ENCODE peak calls at places on chromosomes 11 and 22, in ten cellular contexts. X, S, H, B, J, D, U, K, O and T are unnamed samples.

GRCh38 chr22:44718418-44718817 is 16.4 kb downstream of the PRR5 start:
- DNase-seq in B (no peak), H (no peak), S (no peak), K (no peak), X (no peak), U (no peak), D (no peak), O (no peak), J (no peak), T (no peak)

GRCh38 chr11:120125005-120125404 is 12.9 kb downstream of the TRIM29 start:
- DNase-seq in O (peak), K (peak), H (peak), J (peak), B (no peak), S (peak), D (peak), U (no peak), X (peak), T (peak)

GRCh38 chr22:49209452-49210195 is 618.0 kb downstream of the BRD1 start:
- DNase-seq in H (peak), X (no peak), J (no peak), S (no peak), O (no peak), U (peak), B (no peak), D (no peak), K (no peak), T (no peak)

GRCh38 chr22:46934746-46935491 is 172.5 kb downstream of the TBC1D22A start:
- DNase-seq in J (peak), S (peak), U (no peak), D (peak), K (peak), X (peak), B (peak), O (peak), H (no peak), T (peak)

GRCh38 chr11:32586576-32587190 is 3.1 kb downstream of the EIF3M start:
- DNase-seq in H (no peak), S (peak), O (peak), K (peak), D (peak), B (peak), J (peak), U (no peak), X (peak), T (peak)

GRCh38 chr11:128406365-128406706 is 181.0 kb downstream of the ETS1 start:
- DNase-seq in H (no peak), U (no peak), D (peak), B (no peak), K (no peak), O (no peak), S (no peak), X (peak), J (no peak), T (no peak)

GRCh38 chr22:41048791-41049717 is 43.3 kb upstream of the EP300 start:
- DNase-seq in J (peak), O (peak), D (peak), S (peak), H (peak), X (peak), U (peak), K (peak), B (peak), T (no peak)

GRCh38 chr11:6629892-6630631 is 10.8 kb upstream of the TPP1 start:
- DNase-seq in X (no peak), S (no peak), O (no peak), H (no peak), B (no peak), J (no peak), D (no peak), U (no peak), K (no peak), T (peak)

GRCh38 chr22:21646608-21647590 is 4.8 kb downstream of the SDF2L1 start:
- DNase-seq in S (peak), J (peak), H (peak), B (peak), O (peak), X (peak), D (peak), U (peak), K (peak), T (peak)

GRCh38 chr11:39374963-39375698 is 2084.3 kb downstream of the LRRC4C start:
- DNase-seq in J (peak), B (peak), H (no peak), X (peak), K (no peak), O (peak), S (peak), U (no peak), D (peak), T (peak)

GRCh38 chr11:101863361-101863760 is 51.4 kb upstream of the CEP126 start:
- DNase-seq in B (peak), J (peak), X (peak), S (peak), U (no peak), K (peak), O (peak), H (no peak), D (peak), T (peak)

GRCh38 chr22:35452351-35452781 is 52.4 kb downstream of the MCM5 start:
- DNase-seq in S (no peak), D (no peak), K (no peak), U (no peak), O (no peak), J (no peak), H (no peak), B (no peak), X (no peak), T (peak)

GRCh38 chr11:133948711-133949110 is 8.1 kb downstream of the IGSF9B start:
- DNase-seq in D (no peak), O (no peak), K (no peak), X (no peak), B (no peak), S (no peak), U (no peak), J (no peak), H (no peak), T (no peak)

GRCh38 chr11:75450826-75451783 is 18.1 kb upstream of the KLHL35 start:
- DNase-seq in K (no peak), H (no peak), X (no peak), U (no peak), J (no peak), B (no peak), S (no peak), D (no peak), O (no peak), T (no peak)

GRCh38 chr11:18540207-18541009 is 13.7 kb upstream of the TSG101 start:
- DNase-seq in O (peak), J (peak), X (peak), B (peak), S (peak), K (no peak), H (no peak), D (peak), U (no peak), T (peak)

GRCh38 chr11:132589802-132590201 is 942.5 kb downstream of the OPCML start:
- DNase-seq in D (no peak), O (no peak), U (no peak), J (no peak), H (no peak), S (peak), B (no peak), X (no peak), K (no peak), T (no peak)

GRCh38 chr22:47278655-47279054 is 516.2 kb downstream of the TBC1D22A start:
- DNase-seq in D (no peak), H (no peak), X (no peak), B (no peak), S (no peak), J (no peak), K (no peak), U (peak), O (no peak), T (no peak)

GRCh38 chr11:7577883-7578242 is 64.1 kb downstream of the PPFIBP2 start:
- DNase-seq in B (peak), O (peak), K (peak), S (peak), H (no peak), J (peak), U (no peak), X (peak), D (peak), T (peak)

GRCh38 chr11:57224537-57224936 is 12.5 kb downstream of the APLNR start:
- DNase-seq in O (peak), S (no peak), H (no peak), K (peak), B (peak), J (peak), D (no peak), X (peak), U (no peak), T (peak)

GRCh38 chr11:74522776-74523175 is 29.3 kb upstream of the LIPT2 start:
- DNase-seq in H (no peak), J (no peak), D (no peak), O (no peak), U (no peak), S (no peak), X (no peak), B (no peak), K (no peak), T (no peak)

DNA sequence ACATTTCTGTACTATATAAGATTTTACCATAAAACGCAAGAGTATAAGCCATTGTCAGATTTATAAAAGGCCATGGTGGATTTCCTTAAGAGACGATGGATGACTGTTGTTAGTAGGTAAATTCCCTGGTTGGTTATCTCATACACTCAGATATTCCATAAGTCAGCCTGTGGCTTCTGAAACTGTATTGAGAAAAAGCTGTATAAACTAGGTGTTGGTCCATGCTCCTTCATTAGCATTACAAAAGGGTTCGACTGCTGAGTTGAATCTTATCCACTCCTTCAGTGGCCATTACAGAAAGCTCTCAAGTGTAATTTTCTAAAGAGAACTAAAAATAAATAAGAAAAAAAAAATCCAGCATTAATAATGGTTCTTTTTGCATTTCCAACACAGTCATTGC is 5.3 kb downstream of the GRAP2 start:
- DNase-seq in U (no peak), X (no peak), O (no peak), K (no peak), H (no peak), S (no peak), D (no peak), J (no peak), B (no peak), T (no peak)
- H3K4me3 ChIP-seq in U (no peak), X (no peak), O (no peak), K (no peak), H (no peak), S (no peak), D (no peak), J (no peak), B (no peak), T (no peak)

GRCh38 chr11:67452141-67452952 is at the start of gene GPR152:
- DNase-seq in H (peak), D (no peak), S (no peak), O (no peak), X (no peak), J (no peak), K (no peak), U (no peak), B (no peak), T (no peak)
- TF ChIP-seq CTCF in H (no peak), D (no peak), S (no peak), O (no peak), X (no peak), J (no peak), K (no peak), U (no peak), B (no peak), T (no peak)

GRCh38 chr11:67022341-67022933 is 497 bp upstream of the SYT12 start:
- DNase-seq in X (peak), D (peak), K (peak), U (peak), B (peak), H (peak), J (peak), S (peak), O (peak), T (peak)
- H3K4me3 ChIP-seq in X (peak), D (peak), K (peak), U (peak), B (no peak), H (no peak), J (no peak), S (no peak), O (peak), T (peak)

GRCh38 chr11:85536438-85536837 is 90.7 kb downstream of the DLG2 start:
- DNase-seq in H (no peak), B (no peak), J (no peak), O (no peak), S (no peak), D (no peak), K (no peak), U (no peak), X (no peak), T (no peak)

GRCh38 chr11:85530596-85530995 is 96.5 kb downstream of the DLG2 start:
- DNase-seq in S (no peak), U (no peak), D (peak), B (peak), H (no peak), X (peak), K (no peak), J (no peak), O (peak), T (no peak)

GRCh38 chr11:85539029-85539689 is 88.0 kb downstream of the DLG2 start:
- DNase-seq in D (no peak), X (no peak), J (no peak), B (no peak), S (no peak), U (no peak), O (no peak), K (no peak), H (no peak), T (no peak)

GRCh38 chr11:85531498-85531897 is 95.6 kb downstream of the DLG2 start:
- DNase-seq in D (no peak), U (no peak), B (no peak), O (no peak), H (no peak), S (no peak), J (no peak), K (no peak), X (no peak), T (no peak)

DNA sequence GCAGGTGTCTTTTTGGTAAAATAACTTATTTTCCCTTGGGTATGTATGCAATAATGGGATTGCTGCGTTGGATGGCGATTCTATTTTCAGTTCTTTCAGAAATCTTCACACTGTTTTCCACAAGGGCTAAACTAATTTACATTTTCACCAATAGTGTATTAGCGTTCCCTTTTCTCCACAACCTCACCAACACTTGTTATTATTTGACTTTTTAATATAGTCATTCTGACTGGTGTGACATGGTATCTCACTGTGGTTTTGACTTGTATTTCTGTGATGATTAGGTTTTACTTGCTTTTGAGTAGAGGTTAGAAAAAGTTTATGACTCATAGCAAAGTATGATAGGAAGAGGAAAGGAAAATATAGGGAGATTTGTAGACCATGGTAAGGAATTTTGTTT is 92.3 kb downstream of the DLG2 start:
- DNase-seq in X (no peak), H (no peak), D (no peak), J (no peak), O (no peak), B (no peak), S (no peak), U (no peak), K (no peak), T (no peak)
- TF ChIP-seq CTCF in X (no peak), H (no peak), D (no peak), J (no peak), O (no peak), B (no peak), S (no peak), U (no peak), K (no peak), T (no peak)

GRCh38 chr11:44305149-44305642 is 4.7 kb downstream of the ALX4 start:
- DNase-seq in O (no peak), S (peak), X (no peak), H (no peak), U (no peak), K (no peak), J (no peak), B (no peak), D (no peak), T (no peak)

GRCh38 chr11:44307340-44308099 is 2.4 kb downstream of the ALX4 start:
- DNase-seq in K (no peak), B (no peak), U (no peak), J (no peak), S (no peak), D (no peak), O (no peak), X (no peak), H (no peak), T (no peak)

GRCh38 chr11:44305643-44306468 is 4.1 kb downstream of the ALX4 start:
- DNase-seq in X (peak), S (no peak), B (no peak), K (peak), D (no peak), H (no peak), U (no peak), O (no peak), J (no peak), T (no peak)

GRCh38 chr11:44308256-44308922 is 1.6 kb downstream of the ALX4 start:
- DNase-seq in O (no peak), J (no peak), X (no peak), K (no peak), D (no peak), H (no peak), B (no peak), S (no peak), U (no peak), T (no peak)

GRCh38 chr11:44306469-44307244 is 3.3 kb downstream of the ALX4 start:
- DNase-seq in X (no peak), H (no peak), D (no peak), O (no peak), J (no peak), S (no peak), U (no peak), B (no peak), K (no peak), T (no peak)
- H3K4me3 ChIP-seq in X (no peak), H (no peak), D (no peak), O (no peak), J (no peak), S (no peak), U (no peak), B (no peak), K (no peak), T (no peak)

GRCh38 chr11:26846222-26846621 is 124.4 kb upstream of the SLC5A12 start:
- DNase-seq in H (no peak), B (no peak), X (no peak), K (no peak), J (no peak), O (no peak), S (no peak), D (no peak), U (no peak), T (no peak)

GRCh38 chr11:26847459-26847858 is 125.6 kb upstream of the SLC5A12 start:
- DNase-seq in B (peak), H (no peak), J (no peak), U (peak), O (peak), S (peak), K (peak), X (peak), D (peak), T (no peak)

GRCh38 chr11:26847977-26848376 is 126.1 kb upstream of the SLC5A12 start:
- DNase-seq in D (no peak), B (no peak), U (no peak), J (no peak), H (no peak), O (no peak), S (no peak), X (no peak), K (no peak), T (no peak)

GRCh38 chr11:26851696-26852095 is 129.8 kb upstream of the SLC5A12 start:
- DNase-seq in K (no peak), S (no peak), J (no peak), D (no peak), X (no peak), U (no peak), H (no peak), O (no peak), B (no peak), T (no peak)

DNA sequence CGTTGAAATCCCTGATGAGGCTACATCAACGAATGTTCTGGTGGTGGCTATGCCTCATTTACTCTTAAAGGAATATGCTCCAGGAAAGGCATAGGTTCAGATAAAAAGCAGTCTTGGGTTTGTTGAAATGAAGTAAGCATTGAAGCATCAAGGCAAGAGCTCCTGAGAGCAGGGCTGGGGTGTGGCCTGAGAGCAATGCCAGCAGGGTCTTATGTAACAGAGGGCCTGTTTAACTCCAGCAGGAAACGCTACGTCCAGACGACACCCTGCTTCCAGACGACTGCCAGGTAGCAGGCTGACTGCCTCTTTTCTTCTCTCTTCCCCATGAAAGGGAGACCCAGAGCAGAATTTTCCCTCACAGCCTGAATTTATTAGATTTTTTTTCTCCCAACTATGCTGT is 127.1 kb upstream of the SLC5A12 start:
- DNase-seq in S (no peak), B (no peak), J (no peak), X (no peak), K (no peak), D (no peak), H (no peak), U (peak), O (peak), T (peak)
- TF ChIP-seq CTCF in S (no peak), B (no peak), J (no peak), X (no peak), K (no peak), D (no peak), H (no peak), U (no peak), O (no peak), T (no peak)

DNA sequence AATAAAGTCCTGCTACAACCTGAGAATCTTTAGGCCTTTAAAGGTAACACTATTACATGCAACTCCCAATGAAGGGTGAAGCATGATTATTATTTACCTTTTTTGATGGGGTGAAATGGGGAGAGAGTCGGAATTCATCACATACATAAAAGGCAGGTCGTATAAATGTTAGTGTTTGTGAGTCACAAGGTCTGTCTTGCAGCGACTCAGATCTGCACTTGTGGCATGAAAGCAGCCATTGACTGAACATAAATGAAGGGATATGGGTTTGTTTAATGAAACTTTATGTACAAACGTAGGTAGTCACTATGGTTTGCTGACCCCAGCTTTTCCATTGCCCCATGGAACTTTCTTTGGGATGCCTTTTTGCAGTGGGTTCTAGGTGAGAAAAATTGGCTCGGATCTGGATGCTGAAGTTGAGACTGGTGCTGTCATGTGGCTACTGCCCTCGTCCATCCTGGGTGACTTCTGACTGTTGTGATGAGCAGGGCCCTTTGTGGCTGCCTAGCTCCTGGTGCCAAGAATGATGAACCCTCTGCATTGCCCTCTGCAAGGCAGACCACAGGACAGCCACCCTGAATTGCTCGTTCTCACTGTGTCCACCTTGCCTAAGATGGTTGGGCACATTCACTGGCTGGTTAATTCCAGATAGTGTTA is 11.2 kb downstream of the GGTLC2 start:
- DNase-seq in U (no peak), K (no peak), X (no peak), J (no peak), O (no peak), H (no peak), B (no peak), D (peak), S (peak), T (no peak)
- H3K4me3 ChIP-seq in U (no peak), K (no peak), X (no peak), J (no peak), O (no peak), H (no peak), B (no peak), D (no peak), S (no peak), T (no peak)